ENCODE peak calls at places on chromosomes 12 and 14, in ten cellular contexts. One of them, this sample, is unnamed.

GRCh38 chr12:120468846-120469449 is 600 bp downstream of the SRSF9 start:
- DNase-seq in epithelial cell of esophagus: no peak
- DNase-seq in astrocyte of the cerebellum: no peak
- DNase-seq in prostate gland: peak; percentile 15
- DNase-seq in fibroblast of the aortic adventitia: no peak
- DNase-seq in stomach: peak; percentile 33
- DNase-seq in fibroblast of pulmonary artery: no peak
- DNase-seq in K562: peak; percentile 92
- DNase-seq in GM12865: no peak
- DNase-seq in coronary artery: no peak
- DNase-seq in this sample: no peak

GRCh38 chr14:92495041-92495440 is 18.5 kb upstream of the RIN3 start:
- DNase-seq in epithelial cell of esophagus: peak; percentile 84
- DNase-seq in fibroblast of pulmonary artery: peak; percentile 60
- DNase-seq in fibroblast of the aortic adventitia: no peak
- DNase-seq in GM12865: no peak
- DNase-seq in astrocyte of the cerebellum: no peak
- DNase-seq in prostate gland: no peak
- DNase-seq in coronary artery: peak; percentile 54
- DNase-seq in K562: no peak
- DNase-seq in stomach: no peak
- DNase-seq in this sample: peak; percentile 72

GRCh38 chr12:72586456-72586855 is 314.3 kb downstream of the TRHDE start:
- DNase-seq in stomach: no peak
- DNase-seq in K562: no peak
- DNase-seq in GM12865: no peak
- DNase-seq in fibroblast of pulmonary artery: no peak
- DNase-seq in prostate gland: no peak
- DNase-seq in astrocyte of the cerebellum: no peak
- DNase-seq in fibroblast of the aortic adventitia: no peak
- DNase-seq in epithelial cell of esophagus: no peak
- DNase-seq in coronary artery: no peak
- DNase-seq in this sample: no peak

GRCh38 chr14:89190779-89191513 is 226.1 kb downstream of the FOXN3 start:
- DNase-seq in epithelial cell of esophagus: no peak
- DNase-seq in stomach: no peak
- DNase-seq in fibroblast of pulmonary artery: no peak
- DNase-seq in astrocyte of the cerebellum: no peak
- DNase-seq in K562: no peak
- DNase-seq in fibroblast of the aortic adventitia: no peak
- DNase-seq in prostate gland: no peak
- DNase-seq in coronary artery: no peak
- DNase-seq in GM12865: no peak
- DNase-seq in this sample: no peak

GRCh38 chr12:131511391-131511802 is 199.5 kb upstream of the SFSWAP start:
- DNase-seq in prostate gland: no peak
- DNase-seq in astrocyte of the cerebellum: no peak
- DNase-seq in coronary artery: no peak
- DNase-seq in stomach: no peak
- DNase-seq in fibroblast of the aortic adventitia: no peak
- DNase-seq in GM12865: peak; percentile 85
- DNase-seq in epithelial cell of esophagus: peak; percentile 36
- DNase-seq in K562: no peak
- DNase-seq in fibroblast of pulmonary artery: peak; percentile 7
- DNase-seq in this sample: no peak

GRCh38 chr12:9064815-9065606 is 50.7 kb downstream of the A2M start:
- DNase-seq in fibroblast of the aortic adventitia: peak; percentile 24
- DNase-seq in K562: no peak
- DNase-seq in fibroblast of pulmonary artery: peak; percentile 41
- DNase-seq in GM12865: no peak
- DNase-seq in epithelial cell of esophagus: peak; percentile 86
- DNase-seq in astrocyte of the cerebellum: no peak
- DNase-seq in stomach: peak; percentile 93
- DNase-seq in prostate gland: peak; percentile 93
- DNase-seq in coronary artery: peak; percentile 89
- DNase-seq in this sample: no peak

GRCh38 chr12:2461046-2461445 is 333.7 kb upstream of the FKBP4 start:
- DNase-seq in epithelial cell of esophagus: no peak
- DNase-seq in K562: no peak
- DNase-seq in fibroblast of pulmonary artery: no peak
- DNase-seq in astrocyte of the cerebellum: no peak
- DNase-seq in prostate gland: no peak
- DNase-seq in coronary artery: no peak
- DNase-seq in fibroblast of the aortic adventitia: no peak
- DNase-seq in stomach: no peak
- DNase-seq in GM12865: no peak
- DNase-seq in this sample: no peak

GRCh38 chr14:23286904-23287479 is 1.1 kb upstream of the HOMEZ start:
- DNase-seq in fibroblast of pulmonary artery: peak; percentile 36
- DNase-seq in K562: no peak
- DNase-seq in stomach: no peak
- DNase-seq in prostate gland: no peak
- DNase-seq in fibroblast of the aortic adventitia: peak; percentile 21
- DNase-seq in epithelial cell of esophagus: peak; percentile 37
- DNase-seq in GM12865: no peak
- DNase-seq in astrocyte of the cerebellum: no peak
- DNase-seq in coronary artery: no peak
- DNase-seq in this sample: no peak

GRCh38 chr14:68409355-68409754 is 383.5 kb downstream of the ZFP36L1 start:
- DNase-seq in GM12865: no peak
- DNase-seq in coronary artery: no peak
- DNase-seq in fibroblast of the aortic adventitia: peak; percentile 43
- DNase-seq in K562: no peak
- DNase-seq in astrocyte of the cerebellum: no peak
- DNase-seq in epithelial cell of esophagus: no peak
- DNase-seq in fibroblast of pulmonary artery: no peak
- DNase-seq in prostate gland: no peak
- DNase-seq in stomach: no peak
- DNase-seq in this sample: no peak

GRCh38 chr14:104799657-104800599 is 973 bp upstream of the ZBTB42 start:
- DNase-seq in coronary artery: peak; percentile 89
- DNase-seq in epithelial cell of esophagus: peak; percentile 82
- DNase-seq in fibroblast of pulmonary artery: peak; percentile 73
- DNase-seq in prostate gland: peak; percentile 87
- DNase-seq in GM12865: peak; percentile 85
- DNase-seq in K562: peak; percentile 88
- DNase-seq in fibroblast of the aortic adventitia: peak; percentile 63
- DNase-seq in stomach: peak; percentile 90
- DNase-seq in astrocyte of the cerebellum: no peak
- DNase-seq in this sample: no peak

DNA sequence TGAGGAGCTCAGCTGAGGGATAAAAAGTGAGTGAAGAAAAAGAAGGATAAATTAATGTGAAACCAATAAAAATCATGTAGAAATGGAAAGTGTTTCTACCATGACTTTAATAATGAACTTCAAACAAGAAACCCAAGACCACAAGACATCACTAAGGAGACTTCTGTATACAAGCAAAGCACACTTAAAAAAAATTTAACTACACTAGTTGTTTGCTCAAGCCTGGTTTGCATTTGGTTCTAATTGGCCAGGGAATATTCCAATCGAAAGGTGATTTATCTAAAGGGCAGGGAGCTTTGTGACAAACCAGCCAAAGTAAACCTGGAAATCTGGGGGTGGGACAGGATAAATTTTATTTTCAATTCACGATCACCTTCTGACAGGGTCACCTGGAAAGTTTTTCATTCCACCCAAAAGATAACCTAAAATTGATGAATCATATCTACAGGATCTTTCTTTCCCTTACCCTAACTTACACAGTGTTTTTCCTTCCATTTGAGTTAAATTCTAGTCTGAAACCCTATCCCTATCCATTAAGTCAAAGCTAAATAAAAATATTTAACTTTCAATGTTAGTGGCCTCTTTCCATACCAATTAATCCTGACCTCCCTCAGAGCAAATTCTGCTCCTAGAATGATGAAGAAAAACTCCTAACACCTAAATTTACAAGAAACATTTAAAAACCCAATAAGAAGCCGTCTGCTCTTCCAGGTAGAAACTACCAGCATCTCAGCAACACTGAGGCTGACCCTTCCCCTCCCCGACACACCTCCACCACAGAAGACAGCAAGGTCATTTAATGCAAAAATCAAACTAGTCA is 2.5 kb downstream of the EGLN3 start:
- DNase-seq in fibroblast of pulmonary artery: no peak
- DNase-seq in fibroblast of the aortic adventitia: no peak
- DNase-seq in astrocyte of the cerebellum: no peak
- DNase-seq in coronary artery: no peak
- DNase-seq in GM12865: no peak
- DNase-seq in K562: no peak
- DNase-seq in stomach: no peak
- DNase-seq in prostate gland: no peak
- DNase-seq in epithelial cell of esophagus: no peak
- DNase-seq in this sample: no peak
- H3K4me3 ChIP-seq in fibroblast of pulmonary artery: no peak overlapping the region
- H3K4me3 ChIP-seq in fibroblast of the aortic adventitia: no peak overlapping the region
- H3K4me3 ChIP-seq in astrocyte of the cerebellum: no peak overlapping the region
- H3K4me3 ChIP-seq in coronary artery: peak overlapping the region; percentile 80
- H3K4me3 ChIP-seq in GM12865: no peak overlapping the region
- H3K4me3 ChIP-seq in K562: peak overlapping the region; percentile 60
- H3K4me3 ChIP-seq in stomach: peak overlapping the region; percentile 78
- H3K4me3 ChIP-seq in prostate gland: no peak overlapping the region
- H3K4me3 ChIP-seq in epithelial cell of esophagus: peak overlapping the region; percentile 94
- H3K4me3 ChIP-seq in this sample: no peak overlapping the region

GRCh38 chr12:53290661-53291060 is 4.7 kb upstream of the PFDN5 start:
- DNase-seq in fibroblast of the aortic adventitia: peak; percentile 32
- DNase-seq in prostate gland: no peak
- DNase-seq in GM12865: no peak
- DNase-seq in K562: no peak
- DNase-seq in stomach: no peak
- DNase-seq in epithelial cell of esophagus: no peak
- DNase-seq in fibroblast of pulmonary artery: no peak
- DNase-seq in astrocyte of the cerebellum: no peak
- DNase-seq in coronary artery: no peak
- DNase-seq in this sample: no peak

GRCh38 chr12:53286448-53286847 is 8.9 kb upstream of the PFDN5 start:
- DNase-seq in astrocyte of the cerebellum: no peak
- DNase-seq in coronary artery: no peak
- DNase-seq in stomach: no peak
- DNase-seq in epithelial cell of esophagus: no peak
- DNase-seq in fibroblast of the aortic adventitia: no peak
- DNase-seq in fibroblast of pulmonary artery: no peak
- DNase-seq in prostate gland: peak; percentile 22
- DNase-seq in GM12865: no peak
- DNase-seq in K562: no peak
- DNase-seq in this sample: no peak

GRCh38 chr12:53289891-53290290 is 5.5 kb upstream of the PFDN5 start:
- DNase-seq in epithelial cell of esophagus: no peak
- DNase-seq in coronary artery: no peak
- DNase-seq in K562: no peak
- DNase-seq in fibroblast of the aortic adventitia: peak; percentile 29
- DNase-seq in fibroblast of pulmonary artery: no peak
- DNase-seq in GM12865: no peak
- DNase-seq in astrocyte of the cerebellum: no peak
- DNase-seq in stomach: no peak
- DNase-seq in prostate gland: no peak
- DNase-seq in this sample: no peak

GRCh38 chr12:53288322-53288721 is 7.0 kb upstream of the PFDN5 start:
- DNase-seq in prostate gland: peak; percentile 13
- DNase-seq in fibroblast of the aortic adventitia: no peak
- DNase-seq in K562: no peak
- DNase-seq in stomach: no peak
- DNase-seq in coronary artery: no peak
- DNase-seq in epithelial cell of esophagus: no peak
- DNase-seq in astrocyte of the cerebellum: no peak
- DNase-seq in GM12865: no peak
- DNase-seq in fibroblast of pulmonary artery: no peak
- DNase-seq in this sample: no peak

DNA sequence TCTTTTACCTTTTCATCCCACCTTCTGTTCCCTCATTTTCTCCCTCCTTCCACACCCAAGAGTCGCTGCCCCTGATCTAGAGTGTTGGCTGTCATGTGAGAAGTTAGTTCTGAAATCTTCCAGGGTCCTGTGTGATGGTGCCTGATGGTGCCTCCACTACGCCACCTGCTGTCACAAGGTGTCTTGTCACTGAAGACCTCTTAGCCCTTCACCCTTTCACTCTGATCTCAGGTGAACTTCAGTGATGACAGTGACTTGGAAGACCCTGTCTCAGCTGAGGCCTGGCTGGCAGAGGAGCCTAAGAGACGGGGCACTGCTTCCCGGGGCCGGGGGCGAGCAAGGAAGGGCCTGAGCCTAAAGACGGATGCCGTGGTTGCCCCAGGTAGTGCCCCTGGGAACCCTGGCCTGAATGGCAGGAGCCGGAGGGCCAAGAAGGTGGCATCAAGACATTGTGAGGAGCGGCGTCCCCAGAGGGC is 7.6 kb upstream of the PFDN5 start:
- DNase-seq in coronary artery: no peak
- DNase-seq in stomach: peak; percentile 74
- DNase-seq in epithelial cell of esophagus: peak; percentile 71
- DNase-seq in astrocyte of the cerebellum: peak; percentile 34
- DNase-seq in K562: peak; percentile 70
- DNase-seq in GM12865: peak; percentile 83
- DNase-seq in prostate gland: peak; percentile 66
- DNase-seq in fibroblast of pulmonary artery: peak; percentile 74
- DNase-seq in fibroblast of the aortic adventitia: peak; percentile 72
- DNase-seq in this sample: no peak
- TF ChIP-seq CTCF in coronary artery: peak; percentile 33
- TF ChIP-seq CTCF in stomach: peak; percentile 66
- TF ChIP-seq CTCF in epithelial cell of esophagus: peak; percentile 84
- TF ChIP-seq CTCF in astrocyte of the cerebellum: peak; percentile 65
- TF ChIP-seq CTCF in K562: peak; percentile 83
- TF ChIP-seq CTCF in GM12865: peak; percentile 67
- TF ChIP-seq CTCF in prostate gland: peak; percentile 85
- TF ChIP-seq CTCF in fibroblast of pulmonary artery: peak; percentile 73
- TF ChIP-seq CTCF in fibroblast of the aortic adventitia: peak; percentile 67
- TF ChIP-seq CTCF in this sample: peak; percentile 71

GRCh38 chr14:64293976-64294671 is at the start of gene ESR2:
- DNase-seq in prostate gland: no peak
- DNase-seq in epithelial cell of esophagus: peak; percentile 30
- DNase-seq in coronary artery: no peak
- DNase-seq in fibroblast of pulmonary artery: peak; percentile 50
- DNase-seq in stomach: peak; percentile 31
- DNase-seq in GM12865: peak; percentile 56
- DNase-seq in fibroblast of the aortic adventitia: peak; percentile 38
- DNase-seq in astrocyte of the cerebellum: no peak
- DNase-seq in K562: peak; percentile 10
- DNase-seq in this sample: no peak
- H3K4me3 ChIP-seq in prostate gland: peak within 1 kb of the TSS; percentile 28
- H3K4me3 ChIP-seq in epithelial cell of esophagus: peak within 1 kb of the TSS; percentile 43
- H3K4me3 ChIP-seq in coronary artery: peak within 1 kb of the TSS; percentile 62
- H3K4me3 ChIP-seq in fibroblast of pulmonary artery: peak within 1 kb of the TSS; percentile 49
- H3K4me3 ChIP-seq in stomach: peak within 1 kb of the TSS; percentile 42
- H3K4me3 ChIP-seq in GM12865: peak within 1 kb of the TSS; percentile 45
- H3K4me3 ChIP-seq in fibroblast of the aortic adventitia: peak within 1 kb of the TSS; percentile 52
- H3K4me3 ChIP-seq in astrocyte of the cerebellum: peak within 1 kb of the TSS; percentile 39
- H3K4me3 ChIP-seq in K562: peak within 1 kb of the TSS; percentile 41
- H3K4me3 ChIP-seq in this sample: peak within 1 kb of the TSS; percentile 50

GRCh38 chr14:34527591-34527990 is 11.9 kb downstream of the EAPP start:
- DNase-seq in fibroblast of the aortic adventitia: no peak
- DNase-seq in coronary artery: no peak
- DNase-seq in astrocyte of the cerebellum: no peak
- DNase-seq in prostate gland: no peak
- DNase-seq in stomach: no peak
- DNase-seq in fibroblast of pulmonary artery: no peak
- DNase-seq in epithelial cell of esophagus: no peak
- DNase-seq in K562: no peak
- DNase-seq in GM12865: no peak
- DNase-seq in this sample: no peak
- TF ChIP-seq CTCF in fibroblast of the aortic adventitia: no peak
- TF ChIP-seq CTCF in coronary artery: no peak
- TF ChIP-seq CTCF in astrocyte of the cerebellum: no peak
- TF ChIP-seq CTCF in prostate gland: no peak
- TF ChIP-seq CTCF in stomach: no peak
- TF ChIP-seq CTCF in fibroblast of pulmonary artery: no peak
- TF ChIP-seq CTCF in epithelial cell of esophagus: no peak
- TF ChIP-seq CTCF in K562: no peak
- TF ChIP-seq CTCF in GM12865: no peak
- TF ChIP-seq CTCF in this sample: no peak

This sample was measured in retinal pigment epithelial cell.